ENCODE peak calls at places on chromosome 20, in nine cellular contexts. F is astrocyte; P is CD8-positive, alpha-beta memory T cell; Z is right cardiac atrium; G is endodermal cell; A is adrenal gland; Q is ovary; E is psoas muscle; O is right atrium auricular region. J is an unnamed sample.

GRCh38 chr20:32979201-32979998 is 24.8 kb downstream of the SUN5 start:
- DNase-seq in Q (no peak), E (no peak), G (peak), O (no peak), P (no peak), Z (no peak), F (no peak), A (no peak), J (no peak)

GRCh38 chr20:41058007-41058673 is 29.5 kb downstream of the TOP1 start:
- DNase-seq in Z (no peak), F (peak), P (no peak), O (no peak), A (no peak), E (no peak), G (no peak), Q (no peak), J (peak)

GRCh38 chr20:33493076-33493766 is 3.3 kb downstream of the CBFA2T2 start:
- DNase-seq in Q (no peak), G (no peak), Z (no peak), A (no peak), E (no peak), F (no peak), O (no peak), P (no peak), J (no peak)

GRCh38 chr20:43032459-43032858 is 157.2 kb downstream of the PTPRT start:
- DNase-seq in G (peak), A (no peak), E (no peak), Z (no peak), O (no peak), Q (no peak), P (no peak), F (no peak), J (no peak)

GRCh38 chr20:59006864-59007757 is at the start of gene CTSZ:
- DNase-seq in O (no peak), Z (peak), E (peak), G (peak), P (peak), F (no peak), A (peak), Q (peak), J (peak)

GRCh38 chr20:53050338-53050737 is 78.2 kb downstream of the TSHZ2 start:
- DNase-seq in P (no peak), G (no peak), A (no peak), E (no peak), Z (no peak), F (no peak), O (no peak), Q (no peak), J (no peak)

GRCh38 chr20:49171928-49172327 is 16.2 kb downstream of the STAU1 start:
- DNase-seq in Z (peak), P (no peak), Q (no peak), A (no peak), G (no peak), O (no peak), E (peak), F (no peak), J (no peak)

GRCh38 chr20:53163486-53163885 is 191.3 kb downstream of the TSHZ2 start:
- DNase-seq in P (no peak), E (peak), Z (peak), F (peak), G (no peak), Q (no peak), A (no peak), O (peak), J (peak)

GRCh38 chr20:53816872-53817398 is 223.3 kb upstream of the ZNF217 start:
- DNase-seq in G (no peak), F (no peak), P (no peak), Z (no peak), A (no peak), Q (no peak), O (no peak), E (no peak), J (no peak)

GRCh38 chr20:36543187-36544133 is 2.1 kb downstream of the MYL9 start:
- DNase-seq in F (peak), P (no peak), Z (peak), G (peak), O (peak), Q (peak), E (peak), A (peak), J (peak)

GRCh38 chr20:46751856-46752255 is 42.4 kb downstream of the SLC2A10 start:
- DNase-seq in Q (no peak), Z (no peak), P (no peak), F (no peak), E (no peak), A (no peak), O (no peak), G (no peak), J (peak)

GRCh38 chr20:33992145-33992922 is 1.4 kb upstream of the RALY start:
- DNase-seq in O (no peak), E (no peak), Q (no peak), G (no peak), F (peak), P (no peak), A (no peak), Z (no peak), J (peak)

GRCh38 chr20:58614366-58614765 is 36.7 kb upstream of the STX16 start:
- DNase-seq in G (no peak), O (no peak), E (no peak), Z (no peak), F (no peak), P (no peak), A (no peak), Q (no peak), J (no peak)

GRCh38 chr20:18428490-18429173 is 38.2 kb downstream of the DZANK1 start:
- DNase-seq in Q (peak), E (no peak), Z (peak), A (peak), O (peak), F (no peak), G (no peak), P (no peak), J (no peak)

GRCh38 chr20:34475979-34476736 is 40.1 kb upstream of the DYNLRB1 start:
- DNase-seq in P (no peak), G (peak), F (no peak), E (peak), Q (peak), O (no peak), Z (peak), A (peak), J (peak)

GRCh38 chr20:17680836-17681740 is 954 bp downstream of the RRBP1 start:
- DNase-seq in E (peak), A (peak), P (peak), O (no peak), Q (peak), F (peak), G (peak), Z (peak), J (peak)

GRCh38 chr20:44780226-44780625 is 30.1 kb downstream of the RIMS4 start:
- DNase-seq in Z (peak), F (peak), O (no peak), Q (peak), A (peak), G (peak), P (no peak), E (no peak), J (peak)

GRCh38 chr20:57391439-57392129 is 388 bp downstream of the RBM38 start:
- DNase-seq in A (no peak), Q (peak), Z (no peak), O (no peak), P (no peak), F (no peak), G (no peak), E (peak), J (peak)

GRCh38 chr20:32484221-32485125 is 100.7 kb downstream of the NOL4L start:
- DNase-seq in G (peak), Q (peak), Z (peak), A (peak), O (no peak), F (no peak), E (peak), P (peak), J (no peak)

GRCh38 chr20:45095753-45096371 is 5.1 kb downstream of the KCNS1 start:
- DNase-seq in Z (peak), Q (peak), P (peak), G (peak), E (no peak), A (peak), O (no peak), F (no peak), J (peak)

GRCh38 chr20:9344080-9344920 is 170.1 kb upstream of the LAMP5 start:
- DNase-seq in P (no peak), A (peak), F (peak), Q (no peak), Z (no peak), E (no peak), O (no peak), G (no peak), J (peak)

GRCh38 chr20:58697867-58698703 is 5.5 kb downstream of the NPEPL1 start:
- DNase-seq in Q (no peak), E (no peak), O (no peak), P (no peak), Z (no peak), F (no peak), G (peak), A (no peak), J (no peak)

DNA sequence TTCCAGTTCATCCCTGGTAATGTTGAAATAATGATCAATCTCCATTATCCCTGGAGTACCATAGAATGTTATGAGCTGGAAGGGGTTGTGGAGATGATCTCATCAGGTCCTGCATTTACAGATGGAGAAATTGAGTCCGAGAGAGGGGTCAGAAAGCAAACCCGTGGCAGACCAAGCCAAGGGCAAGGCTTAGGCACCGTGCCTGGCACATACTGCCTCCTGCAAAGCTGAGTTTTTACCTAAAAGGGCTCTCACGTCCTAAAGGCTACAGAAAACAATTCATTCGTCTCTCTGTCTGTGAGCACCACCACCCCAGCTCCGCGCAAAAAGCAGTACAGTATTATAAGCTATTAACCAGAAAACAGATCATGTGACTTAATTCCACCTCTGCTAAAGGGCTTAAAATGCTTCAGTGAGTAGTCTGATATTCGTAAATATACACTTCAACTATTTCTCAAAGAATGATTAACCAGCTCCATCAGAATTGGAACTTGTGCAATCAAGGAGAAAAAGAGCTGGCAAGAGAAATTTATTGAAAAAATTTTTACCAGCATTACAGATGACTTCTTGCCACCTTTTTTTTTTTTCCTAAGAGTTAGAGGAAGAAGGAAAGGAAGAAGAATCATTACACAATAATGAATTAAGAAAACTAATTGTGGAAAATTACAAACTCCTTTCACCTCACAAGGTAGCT is 3.4 kb upstream of the PARD6B start:
- DNase-seq in A (no peak), G (peak), O (peak), P (no peak), E (no peak), F (no peak), Q (no peak), Z (no peak), J (no peak)
- H3K27ac ChIP-seq in A (no peak), G (no peak), O (no peak), P (no peak), E (no peak), F (no peak), Q (no peak), Z (no peak), J (no peak)

GRCh38 chr20:62640870-62641748 is 1.2 kb upstream of the SLCO4A1 start:
- DNase-seq in G (no peak), Q (no peak), O (no peak), P (no peak), F (no peak), A (no peak), E (no peak), Z (no peak), J (no peak)
- H3K27ac ChIP-seq in G (no peak), Q (no peak), O (peak), P (peak), F (no peak), A (no peak), E (peak), Z (no peak), J (no peak)

GRCh38 chr20:4252005-4252404 is 236.6 kb upstream of the RNF24 start:
- DNase-seq in F (no peak), Q (no peak), E (no peak), O (no peak), G (no peak), A (no peak), Z (no peak), P (no peak), J (no peak)
- H3K27ac ChIP-seq in F (no peak), Q (no peak), E (no peak), O (no peak), G (no peak), A (no peak), Z (no peak), P (no peak), J (no peak)

DNA sequence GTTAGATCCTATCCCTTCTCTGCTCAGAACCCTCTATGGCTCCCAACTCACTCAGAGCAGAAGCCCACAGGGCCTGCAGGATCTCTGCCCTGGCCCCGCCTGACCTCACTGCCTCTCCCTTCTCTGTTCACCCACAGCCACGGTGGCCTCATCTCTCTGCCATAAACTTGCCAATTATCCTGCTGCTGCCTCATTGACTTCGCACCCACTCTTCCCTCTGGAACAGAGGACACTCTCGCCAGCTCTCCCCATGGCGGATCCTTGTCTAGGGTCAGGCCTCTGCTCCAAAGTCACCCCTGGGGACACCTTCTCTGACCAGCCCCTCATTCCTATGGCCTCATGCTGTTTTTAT is 86.4 kb downstream of the CEBPB start:
- DNase-seq in Z (peak), G (no peak), F (no peak), P (no peak), Q (no peak), A (no peak), E (no peak), O (no peak), J (no peak)
- H3K27ac ChIP-seq in Z (no peak), G (no peak), F (no peak), P (no peak), Q (no peak), A (no peak), E (peak), O (no peak), J (no peak)

GRCh38 chr20:63151554-63152321 is 64.2 kb downstream of the YTHDF1 start:
- DNase-seq in Q (no peak), A (no peak), P (no peak), E (no peak), O (no peak), Z (peak), G (no peak), F (no peak), J (peak)
- H3K27ac ChIP-seq in Q (no peak), A (no peak), P (no peak), E (no peak), O (no peak), Z (no peak), G (no peak), F (no peak), J (no peak)

GRCh38 chr20:24998121-24998520 is 5.6 kb upstream of the APMAP start:
- DNase-seq in E (no peak), Q (no peak), A (peak), O (peak), P (no peak), F (no peak), G (no peak), Z (no peak), J (no peak)
- H3K27ac ChIP-seq in E (no peak), Q (no peak), A (no peak), O (peak), P (no peak), F (no peak), G (no peak), Z (peak), J (no peak)

GRCh38 chr20:10649080-10649816 is 24.6 kb downstream of the JAG1 start:
- DNase-seq in G (no peak), E (no peak), A (no peak), O (no peak), Q (no peak), Z (no peak), F (peak), P (no peak), J (no peak)

GRCh38 chr20:10647909-10648308 is 25.9 kb downstream of the JAG1 start:
- DNase-seq in G (no peak), A (no peak), F (no peak), Q (no peak), O (no peak), E (no peak), Z (no peak), P (no peak), J (no peak)

GRCh38 chr20:10648651-10649050 is 25.1 kb downstream of the JAG1 start:
- DNase-seq in G (no peak), Q (no peak), O (no peak), A (no peak), E (no peak), P (no peak), F (peak), Z (no peak), J (peak)

GRCh38 chr20:10651227-10651990 is 22.4 kb downstream of the JAG1 start:
- DNase-seq in A (no peak), P (no peak), Q (no peak), E (no peak), Z (no peak), O (no peak), F (peak), G (no peak), J (peak)

DNA sequence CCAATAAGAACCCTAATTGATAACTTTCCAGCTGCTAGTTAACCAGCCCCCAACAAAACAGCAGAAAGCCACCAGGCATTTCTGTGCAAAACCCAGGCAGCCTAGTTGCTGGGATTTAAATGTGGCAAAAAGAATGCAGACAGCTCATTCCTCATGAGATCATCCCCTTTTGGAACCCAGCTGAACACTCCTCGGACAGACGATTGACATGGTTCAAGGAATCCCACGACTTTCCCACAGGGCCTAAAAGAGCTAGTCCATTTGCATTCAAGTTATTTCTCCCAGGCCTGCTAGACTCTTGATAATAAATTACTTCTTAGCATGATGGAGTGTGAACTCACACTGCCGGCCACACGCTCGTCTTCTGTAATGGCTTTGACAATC is 24.0 kb downstream of the JAG1 start:
- DNase-seq in P (no peak), Z (no peak), F (peak), Q (no peak), A (no peak), E (no peak), G (no peak), O (no peak), J (peak)
- H3K27ac ChIP-seq in P (no peak), Z (peak), F (peak), Q (no peak), A (no peak), E (peak), G (peak), O (peak), J (no peak)

GRCh38 chr20:24665741-24666191 is 196.3 kb downstream of the SYNDIG1 start:
- DNase-seq in Z (no peak), A (no peak), F (no peak), Q (no peak), P (no peak), O (no peak), G (no peak), E (no peak), J (no peak)

GRCh38 chr20:24664266-24664986 is 195.0 kb downstream of the SYNDIG1 start:
- DNase-seq in F (no peak), A (no peak), Q (no peak), E (no peak), G (no peak), P (no peak), O (no peak), Z (no peak), J (no peak)

GRCh38 chr20:24663496-24663895 is 194.1 kb downstream of the SYNDIG1 start:
- DNase-seq in Q (no peak), G (no peak), A (no peak), F (no peak), P (no peak), E (no peak), O (no peak), Z (no peak), J (no peak)

GRCh38 chr20:24662756-24663399 is 193.4 kb downstream of the SYNDIG1 start:
- DNase-seq in E (no peak), G (no peak), Q (no peak), A (no peak), Z (no peak), F (peak), O (no peak), P (no peak), J (peak)

DNA sequence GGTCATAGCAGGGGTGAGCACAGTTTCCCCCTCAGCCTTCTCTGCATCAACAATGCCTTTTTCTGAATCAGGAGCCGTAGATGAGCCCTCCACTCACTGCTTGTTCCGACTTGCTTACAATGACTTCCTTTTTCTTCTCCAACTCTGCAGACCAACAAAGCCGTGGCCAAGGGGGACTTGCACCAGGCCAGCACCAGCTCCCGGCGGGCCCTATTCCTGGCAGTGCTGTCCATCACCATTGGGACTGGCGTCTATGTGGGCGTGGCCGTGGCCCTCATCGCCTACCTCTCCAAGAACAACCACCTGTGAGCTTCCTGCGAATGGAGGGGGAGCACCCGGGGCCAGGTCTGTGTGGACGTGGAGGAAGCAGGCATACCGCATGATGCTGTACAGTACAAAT is 195.8 kb downstream of the SYNDIG1 start:
- DNase-seq in G (no peak), Q (no peak), P (no peak), E (no peak), F (no peak), Z (no peak), A (no peak), O (no peak), J (no peak)
- H3K27ac ChIP-seq in G (no peak), Q (no peak), P (no peak), E (no peak), F (no peak), Z (no peak), A (no peak), O (no peak), J (no peak)